ENCODE peak calls at places on chromosome 18, in ten cellular contexts. W is H1, H is stomach, F is ovary, K is tibial nerve, T is transverse colon, M is K562, O is sigmoid colon, D is GM12878, L is HepG2. I is an unnamed sample. For H3K36me3, the result is how much of the 10 kb centered on the place peaks cover.

GRCh38 chr18:72675394-72675793 is 131.3 kb upstream of the CBLN2 start:
- DNase-seq in M (no peak), W (no peak), T (no peak), D (no peak), K (no peak), L (no peak), O (no peak), F (no peak), H (no peak), I (no peak)

GRCh38 chr18:31931163-31931885 is 11.6 kb downstream of the TRAPPC8 start:
- DNase-seq in M (no peak), O (no peak), T (no peak), L (no peak), K (no peak), D (no peak), W (no peak), H (no peak), F (no peak), I (no peak)

GRCh38 chr18:37385846-37386435 is 179.7 kb downstream of the CELF4 start:
- DNase-seq in O (no peak), H (no peak), K (no peak), W (no peak), T (no peak), D (no peak), L (peak), M (peak), F (no peak), I (no peak)

GRCh38 chr18:32629990-32630389 is 142.8 kb downstream of the KLHL14 start:
- DNase-seq in D (no peak), O (no peak), H (no peak), K (no peak), T (no peak), L (no peak), F (no peak), W (no peak), M (no peak), I (no peak)

GRCh38 chr18:78528437-78529228 is 451.0 kb upstream of the SALL3 start:
- DNase-seq in K (no peak), H (no peak), D (no peak), L (no peak), F (no peak), O (no peak), T (no peak), M (peak), W (no peak), I (no peak)

GRCh38 chr18:69257861-69258458 is 142.7 kb upstream of the DOK6 start:
- DNase-seq in D (no peak), K (no peak), O (no peak), H (no peak), L (peak), T (no peak), M (no peak), F (no peak), W (no peak), I (no peak)

GRCh38 chr18:5556317-5556974 is 12.6 kb upstream of the EPB41L3 start:
- DNase-seq in F (no peak), T (no peak), K (peak), D (no peak), W (no peak), O (no peak), H (no peak), L (peak), M (no peak), I (no peak)

GRCh38 chr18:48197819-48198218 is 211.4 kb downstream of the ZBTB7C start:
- DNase-seq in W (no peak), H (no peak), D (no peak), T (no peak), L (no peak), F (no peak), O (no peak), M (no peak), K (no peak), I (no peak)

GRCh38 chr18:21672868-21673267 is 31.7 kb downstream of the ABHD3 start:
- DNase-seq in W (no peak), O (no peak), F (no peak), K (no peak), M (no peak), D (no peak), L (peak), H (peak), T (peak), I (no peak)

GRCh38 chr18:31079973-31080372 is 22.2 kb downstream of the DSC2 start:
- DNase-seq in K (no peak), W (no peak), H (no peak), M (no peak), O (no peak), F (no peak), D (no peak), T (no peak), L (no peak), I (no peak)

GRCh38 chr18:6221602-6222014 is 193.1 kb downstream of the L3MBTL4 start:
- DNase-seq in D (no peak), F (no peak), O (no peak), W (no peak), T (no peak), L (no peak), M (no peak), K (no peak), H (no peak), I (no peak)

GRCh38 chr18:33696332-33697162 is 118.5 kb downstream of the ASXL3 start:
- DNase-seq in M (no peak), L (no peak), D (no peak), W (no peak), K (no peak), O (no peak), F (no peak), T (no peak), H (no peak), I (no peak)

GRCh38 chr18:33702625-33703024 is 124.6 kb downstream of the ASXL3 start:
- DNase-seq in W (no peak), M (no peak), H (no peak), L (no peak), K (no peak), D (no peak), T (no peak), F (no peak), O (no peak), I (no peak)

GRCh38 chr18:33700513-33700976 is 122.5 kb downstream of the ASXL3 start:
- DNase-seq in F (no peak), H (no peak), W (no peak), T (no peak), K (no peak), L (no peak), D (peak), M (no peak), O (no peak), I (no peak)

GRCh38 chr18:33697498-33697897 is 119.5 kb downstream of the ASXL3 start:
- DNase-seq in D (no peak), K (no peak), W (no peak), M (no peak), H (no peak), T (no peak), F (no peak), O (no peak), L (no peak), I (no peak)

GRCh38 chr18:33699372-33699771 is 121.4 kb downstream of the ASXL3 start:
- DNase-seq in W (no peak), M (no peak), D (peak), O (no peak), L (no peak), F (no peak), H (no peak), K (no peak), T (no peak), I (no peak)
- TF ChIP-seq POLR2A in W (no peak), M (no peak), D (no peak), O (no peak), L (no peak), F (no peak), H (no peak), K (no peak), T (no peak), I (no peak)

GRCh38 chr18:35303610-35304009 is 13.6 kb upstream of the ZSCAN30 start:
- DNase-seq in K (no peak), W (no peak), F (no peak), O (no peak), L (no peak), D (no peak), T (no peak), H (no peak), M (no peak), I (no peak)

GRCh38 chr18:35311506-35311905 is 21.5 kb upstream of the ZSCAN30 start:
- DNase-seq in F (no peak), W (no peak), K (no peak), M (no peak), H (no peak), O (no peak), T (no peak), D (no peak), L (no peak), I (no peak)

DNA sequence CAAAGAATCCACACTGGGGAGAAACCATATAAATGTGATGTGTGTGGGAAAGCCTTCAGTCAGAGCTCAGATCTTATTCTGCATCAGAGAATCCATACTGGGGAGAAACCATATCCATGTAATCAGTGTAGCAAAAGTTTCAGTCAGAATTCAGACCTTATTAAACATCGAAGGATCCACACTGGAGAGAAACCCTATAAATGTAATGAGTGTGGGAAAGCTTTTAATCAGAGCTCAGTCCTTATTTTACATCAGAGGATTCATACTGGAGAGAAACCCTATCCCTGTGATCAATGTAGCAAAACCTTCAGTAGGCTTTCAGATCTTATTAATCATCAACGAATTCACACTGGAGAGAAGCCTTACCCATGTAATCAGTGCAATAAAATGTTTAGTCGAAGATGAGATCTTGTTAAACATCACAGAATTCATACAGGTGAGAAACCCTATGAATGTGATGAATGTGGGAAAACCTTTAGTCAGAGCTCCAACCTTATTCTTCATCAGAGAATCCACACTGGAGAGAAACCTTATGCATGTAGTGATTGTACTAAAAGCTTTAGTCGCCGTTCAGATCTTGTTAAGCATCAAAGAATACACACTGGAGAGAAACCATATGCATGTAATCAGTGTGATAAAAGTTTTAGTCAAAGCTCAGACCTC is 16.7 kb upstream of the ZSCAN30 start:
- DNase-seq in D (no peak), H (no peak), K (no peak), W (no peak), T (no peak), O (no peak), F (no peak), L (no peak), M (no peak), I (no peak)
- H3K36me3 ChIP-seq in D (under half), H (half or more), K (half or more), W (half or more), T (half or more), O (under half), F (under half), L (under half), M (half or more), I (under half)

GRCh38 chr18:58992301-58993231 is 127.9 kb downstream of the ZNF532 start:
- DNase-seq in F (no peak), K (no peak), L (no peak), D (no peak), W (peak), M (no peak), T (no peak), H (no peak), O (no peak), I (no peak)
- TF ChIP-seq EP300 in F (no peak), K (peak), L (no peak), D (no peak), W (no peak), M (no peak), T (no peak), H (no peak), O (no peak), I (no peak)

GRCh38 chr18:62717059-62717849 is 1.9 kb downstream of the PHLPP1 start:
- DNase-seq in D (no peak), F (peak), T (peak), L (peak), K (no peak), M (no peak), W (no peak), H (peak), O (no peak), I (no peak)
- TF ChIP-seq POLR2A in D (no peak), F (no peak), T (peak), L (no peak), K (no peak), M (no peak), W (no peak), H (no peak), O (no peak), I (no peak)

DNA sequence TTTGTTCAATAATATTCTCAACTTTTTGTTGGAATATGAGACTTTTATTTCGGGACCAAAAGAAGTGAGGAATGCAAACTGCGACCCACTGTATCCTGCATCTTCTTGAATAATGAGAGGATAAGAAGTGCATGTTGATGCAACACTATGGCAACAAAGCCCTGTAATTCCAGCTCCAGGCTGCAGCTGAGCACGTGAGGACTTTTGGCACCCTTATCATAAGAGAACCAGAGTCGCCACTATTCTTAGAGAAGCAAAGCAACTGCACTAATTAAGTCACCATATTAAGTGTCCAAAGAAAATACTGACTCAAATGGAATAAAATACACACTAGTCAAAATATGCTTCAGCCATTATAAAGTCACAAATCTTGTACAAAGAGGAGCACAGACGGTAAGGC is 65.8 kb downstream of the FAM210A start:
- DNase-seq in H (no peak), L (no peak), W (no peak), T (no peak), M (no peak), O (no peak), K (peak), D (no peak), F (no peak), I (no peak)
- H3K36me3 ChIP-seq in H (under half), L (under half), W (under half), T (under half), M (under half), O (under half), K (under half), D (under half), F (under half), I (under half)

GRCh38 chr18:23629444-23629946 is 33.2 kb downstream of the ANKRD29 start:
- DNase-seq in D (peak), L (peak), M (no peak), H (peak), O (no peak), K (no peak), F (no peak), T (peak), W (no peak), I (no peak)
- TF ChIP-seq EP300 in D (no peak), L (no peak), M (no peak), H (no peak), O (no peak), K (no peak), F (no peak), T (no peak), W (no peak), I (no peak)